ENCODE peak calls at places on chromosome 14, in ten cellular contexts. C is psoas muscle, O is foreskin keratinocyte, G is dorsolateral prefrontal cortex, D is upper lobe of right lung, L is pancreas, A is IMR-90, H is K562, M is kidney epithelial cell, W is brain microvascular endothelial cell. N is an unnamed sample. For H3K27me3, the result is how much of the 10 kb centered on the place peaks cover.

GRCh38 chr14:91533623-91534022 is 23.5 kb upstream of the PPP4R3A start:
- DNase-seq in W (no peak), C (no peak), L (no peak), G (no peak), A (no peak), M (no peak), D (no peak), O (no peak), H (no peak), N (no peak)

GRCh38 chr14:64478634-64479250 is 13.4 kb downstream of the AKAP5 start:
- DNase-seq in G (no peak), L (no peak), A (peak), D (no peak), O (no peak), M (no peak), H (no peak), W (peak), C (no peak), N (no peak)

GRCh38 chr14:100890451-100890850 is 13.1 kb downstream of the RTL1 start:
- DNase-seq in M (no peak), C (peak), L (no peak), W (no peak), A (no peak), H (no peak), O (no peak), D (peak), G (peak), N (peak)

GRCh38 chr14:90381011-90381790 is 15.6 kb upstream of the CALM1 start:
- DNase-seq in G (peak), W (no peak), O (no peak), L (peak), M (no peak), H (no peak), D (no peak), A (no peak), C (peak), N (no peak)

GRCh38 chr14:73723411-73723798 is 9.2 kb upstream of the PNMA1 start:
- DNase-seq in L (no peak), W (no peak), D (no peak), O (no peak), C (no peak), M (no peak), G (no peak), H (no peak), A (peak), N (no peak)

GRCh38 chr14:37721976-37722659 is 126.7 kb downstream of the TTC6 start:
- DNase-seq in D (no peak), H (no peak), O (peak), L (no peak), A (peak), M (peak), G (no peak), C (no peak), W (no peak), N (no peak)

GRCh38 chr14:73245401-73246325 is 8.4 kb downstream of the PAPLN start:
- DNase-seq in A (no peak), M (no peak), H (peak), C (peak), G (no peak), L (no peak), O (no peak), W (no peak), D (peak), N (peak)

GRCh38 chr14:35341454-35342159 is 49.4 kb downstream of the PSMA6 start:
- DNase-seq in W (no peak), M (peak), H (no peak), A (peak), D (peak), C (peak), L (peak), G (peak), O (no peak), N (peak)

GRCh38 chr14:67440513-67440912 is 28.5 kb upstream of the PLEK2 start:
- DNase-seq in M (no peak), A (no peak), C (no peak), W (no peak), H (no peak), G (no peak), L (peak), O (no peak), D (no peak), N (no peak)

GRCh38 chr14:106174206-106174605 is 647.8 kb downstream of the TMEM121 start:
- DNase-seq in W (no peak), A (no peak), C (no peak), O (no peak), G (no peak), H (no peak), L (no peak), D (no peak), M (no peak), N (no peak)

GRCh38 chr14:67391266-67391665 is 20.7 kb downstream of the PLEK2 start:
- DNase-seq in M (no peak), W (no peak), L (no peak), D (no peak), A (no peak), G (no peak), C (no peak), H (peak), O (no peak), N (no peak)

GRCh38 chr14:89214221-89214965 is 202.6 kb downstream of the FOXN3 start:
- DNase-seq in A (no peak), D (peak), G (peak), H (no peak), L (peak), O (peak), W (no peak), C (peak), M (no peak), N (peak)

GRCh38 chr14:51828017-51828797 is 32.2 kb upstream of the GNG2 start:
- DNase-seq in M (peak), H (no peak), D (no peak), A (peak), W (peak), G (peak), C (no peak), O (peak), L (no peak), N (no peak)

GRCh38 chr14:65817011-65817410 is 404.5 kb downstream of the FUT8 start:
- DNase-seq in L (no peak), O (peak), H (no peak), A (no peak), W (no peak), D (no peak), C (no peak), M (no peak), G (no peak), N (no peak)

GRCh38 chr14:88630565-88630964 is 67.7 kb downstream of the ZC3H14 start:
- DNase-seq in H (no peak), M (peak), D (no peak), G (no peak), W (peak), O (no peak), A (peak), C (no peak), L (no peak), N (no peak)

GRCh38 chr14:31166271-31166561 is 41.4 kb downstream of the HECTD1 start:
- DNase-seq in W (no peak), L (no peak), C (no peak), H (no peak), A (no peak), D (no peak), G (no peak), O (no peak), M (no peak), N (no peak)

GRCh38 chr14:105878125-105878524 is 351.7 kb downstream of the TMEM121 start:
- DNase-seq in W (no peak), O (no peak), L (no peak), D (peak), A (no peak), H (no peak), C (peak), M (no peak), G (no peak), N (peak)

GRCh38 chr14:33515899-33516298 is 435.0 kb downstream of the EGLN3 start:
- DNase-seq in O (no peak), D (no peak), H (no peak), W (no peak), C (no peak), G (no peak), A (no peak), M (no peak), L (no peak), N (no peak)

GRCh38 chr14:72736348-72736747 is 157.6 kb downstream of the DPF3 start:
- DNase-seq in H (peak), M (no peak), O (no peak), L (no peak), W (peak), A (peak), C (no peak), D (no peak), G (no peak), N (no peak)

GRCh38 chr14:54554401-54554800 is 12.5 kb upstream of the SAMD4A start:
- DNase-seq in C (no peak), D (no peak), O (no peak), W (no peak), A (no peak), H (no peak), L (no peak), G (no peak), M (no peak), N (no peak)

GRCh38 chr14:104939666-104940410 is 15.2 kb downstream of the PLD4 start:
- DNase-seq in A (no peak), W (no peak), O (no peak), D (peak), L (no peak), M (no peak), G (no peak), C (no peak), H (no peak), N (peak)

GRCh38 chr14:31457665-31458659 is 656 bp upstream of the DTD2 start:
- DNase-seq in G (no peak), C (no peak), L (no peak), W (peak), D (no peak), M (no peak), O (no peak), H (no peak), A (no peak), N (no peak)

GRCh38 chr14:76827696-76828301 is 1.6 kb downstream of the LRRC74A start:
- DNase-seq in M (no peak), A (no peak), O (no peak), D (no peak), C (peak), H (no peak), L (peak), G (no peak), W (no peak), N (peak)

GRCh38 chr14:29144598-29144997 is 378.0 kb downstream of the FOXG1 start:
- DNase-seq in M (no peak), H (no peak), A (peak), C (no peak), L (no peak), G (no peak), O (peak), W (peak), D (no peak), N (no peak)

GRCh38 chr14:89771251-89771650 is 183.3 kb downstream of the EFCAB11 start:
- DNase-seq in M (no peak), A (peak), O (no peak), W (peak), G (no peak), H (no peak), D (no peak), C (no peak), L (no peak), N (no peak)

GRCh38 chr14:105408592-105408991 is 10.3 kb downstream of the TEX22 start:
- DNase-seq in A (no peak), D (no peak), C (no peak), H (no peak), O (no peak), L (no peak), G (no peak), M (no peak), W (no peak), N (no peak)

GRCh38 chr14:93199031-93199430 is 7.8 kb downstream of the GON7 start:
- DNase-seq in L (no peak), M (no peak), H (no peak), D (no peak), A (no peak), O (no peak), G (no peak), W (no peak), C (no peak), N (no peak)

GRCh38 chr14:75495399-75495798 is 26.9 kb upstream of the BATF start:
- DNase-seq in D (no peak), H (no peak), M (no peak), C (no peak), A (no peak), W (no peak), G (no peak), O (no peak), L (no peak), N (no peak)

GRCh38 chr14:100955201-100955600 is 51.7 kb upstream of the RTL1 start:
- DNase-seq in O (no peak), L (no peak), A (peak), W (peak), H (no peak), D (no peak), G (no peak), C (no peak), M (no peak), N (no peak)

GRCh38 chr14:69986336-69986735 is 107.1 kb downstream of the SMOC1 start:
- DNase-seq in C (no peak), H (no peak), D (no peak), O (no peak), G (no peak), A (no peak), M (no peak), W (no peak), L (no peak), N (no peak)
- H3K27me3 ChIP-seq in C (under half), H (under half), D (under half), O (under half), G (under half), A (under half), M (under half), W (under half), L (under half), N (under half)

GRCh38 chr14:78598046-78598652 is 428.0 kb downstream of the NRXN3 start:
- DNase-seq in D (no peak), O (no peak), H (peak), W (peak), A (peak), G (peak), C (peak), M (no peak), L (peak), N (peak)

GRCh38 chr14:78593949-78594348 is 423.8 kb downstream of the NRXN3 start:
- DNase-seq in O (no peak), G (peak), W (no peak), M (no peak), A (no peak), C (no peak), L (no peak), D (no peak), H (no peak), N (no peak)

GRCh38 chr14:78595797-78596196 is 425.6 kb downstream of the NRXN3 start:
- DNase-seq in C (no peak), O (no peak), M (no peak), A (no peak), W (no peak), G (no peak), H (no peak), D (no peak), L (no peak), N (no peak)
- TF ChIP-seq CTCF in C (peak), O (peak), M (peak), A (peak), W (peak), G (peak), H (no peak), D (no peak), L (no peak), N (peak)

GRCh38 chr14:24332094-24332983 is 2.5 kb downstream of the ADCY4 start:
- DNase-seq in M (no peak), O (no peak), C (peak), W (peak), G (peak), L (peak), D (peak), H (peak), A (peak), N (peak)

GRCh38 chr14:24329073-24329663 is 5.7 kb downstream of the ADCY4 start:
- DNase-seq in G (no peak), C (no peak), L (no peak), O (no peak), M (no peak), D (no peak), A (no peak), W (no peak), H (no peak), N (no peak)

GRCh38 chr14:24331731-24332093 is 3.2 kb downstream of the ADCY4 start:
- DNase-seq in D (no peak), W (no peak), L (no peak), C (no peak), G (no peak), M (no peak), H (no peak), A (no peak), O (no peak), N (no peak)

GRCh38 chr14:24329736-24330135 is 5.1 kb downstream of the ADCY4 start:
- DNase-seq in D (peak), W (no peak), G (no peak), H (no peak), A (no peak), L (no peak), O (no peak), C (peak), M (no peak), N (peak)

GRCh38 chr14:24330973-24331674 is 3.7 kb downstream of the ADCY4 start:
- DNase-seq in W (no peak), D (no peak), O (no peak), G (no peak), L (no peak), H (no peak), C (no peak), M (no peak), A (no peak), N (no peak)
- H3K27me3 ChIP-seq in W (under half), D (under half), O (under half), G (under half), L (under half), H (under half), C (under half), M (under half), A (under half), N (under half)

DNA sequence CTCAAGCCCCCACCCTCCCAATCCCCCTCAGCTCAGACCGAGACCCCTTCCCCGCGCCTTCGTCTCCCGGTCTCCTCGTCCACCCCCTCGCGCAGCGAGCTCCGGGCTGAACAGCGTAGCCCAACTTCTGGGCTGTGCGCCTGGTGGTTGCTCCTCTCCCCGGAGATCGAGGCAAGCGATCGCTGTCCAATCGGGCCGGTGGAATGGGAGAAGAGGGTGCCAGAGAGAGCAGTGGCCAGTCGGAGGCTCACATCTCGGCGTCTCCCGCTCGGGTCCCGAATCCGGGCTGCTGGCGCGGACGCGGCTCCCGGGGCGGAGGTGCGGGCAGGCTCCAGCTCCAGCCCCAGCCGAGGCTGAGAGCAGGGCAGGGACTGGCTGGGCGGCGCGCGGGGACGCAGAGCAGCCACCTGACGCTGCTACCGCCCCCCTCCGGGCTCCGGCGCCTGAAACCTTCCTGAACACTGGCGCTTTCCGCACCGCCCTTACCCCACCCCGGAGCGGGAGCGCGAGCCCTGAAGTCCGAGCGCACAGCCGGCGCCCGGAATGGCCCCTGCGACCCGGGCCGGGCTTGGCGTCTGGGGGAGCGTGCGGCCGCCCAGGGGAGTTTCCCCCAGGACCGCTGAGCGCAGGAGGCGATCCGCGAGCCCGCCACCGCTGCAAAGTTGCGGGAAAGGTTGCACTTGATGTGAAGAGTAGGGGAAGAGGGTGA is 508 bp upstream of the KCNH5 start:
- DNase-seq in C (peak), G (peak), H (no peak), L (peak), A (peak), W (peak), O (no peak), D (peak), M (no peak), N (peak)
- TF ChIP-seq CTCF in C (no peak), G (no peak), H (no peak), L (no peak), A (no peak), W (peak), O (peak), D (no peak), M (no peak), N (no peak)

GRCh38 chr14:95313707-95314106 is 6.0 kb downstream of the CLMN start:
- DNase-seq in A (peak), M (no peak), O (no peak), C (peak), L (peak), W (peak), G (peak), H (no peak), D (peak), N (peak)

GRCh38 chr14:95316826-95317225 is 2.9 kb downstream of the CLMN start:
- DNase-seq in O (no peak), A (no peak), C (no peak), W (no peak), D (no peak), G (no peak), L (no peak), M (no peak), H (no peak), N (no peak)

GRCh38 chr14:95314609-95315008 is 5.1 kb downstream of the CLMN start:
- DNase-seq in D (no peak), G (no peak), C (no peak), W (no peak), H (no peak), M (no peak), L (no peak), A (no peak), O (no peak), N (no peak)

GRCh38 chr14:95315579-95315978 is 4.1 kb downstream of the CLMN start:
- DNase-seq in A (no peak), D (no peak), W (no peak), O (no peak), G (no peak), H (no peak), M (no peak), C (no peak), L (no peak), N (no peak)

DNA sequence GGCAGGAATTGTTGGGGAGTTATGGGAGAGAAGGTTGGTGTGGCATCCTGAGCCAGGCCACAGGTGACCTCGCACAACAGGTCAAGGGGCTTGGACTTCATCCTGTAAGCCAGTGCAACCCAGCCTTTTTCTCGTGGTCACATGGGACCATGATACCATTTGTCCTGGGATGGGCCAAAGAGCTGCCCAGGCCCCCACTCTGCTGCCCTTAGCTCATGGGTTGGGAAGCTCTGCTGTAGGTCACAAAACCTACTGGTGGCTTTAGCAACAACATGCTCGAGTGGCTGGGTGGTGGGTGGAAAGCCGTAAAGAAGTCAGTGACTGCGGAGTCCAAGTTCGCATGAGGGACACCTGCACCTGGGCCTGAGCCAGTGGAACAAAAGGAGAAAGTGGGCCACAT is 4.6 kb downstream of the CLMN start:
- DNase-seq in L (no peak), M (no peak), A (no peak), C (no peak), O (no peak), H (no peak), G (no peak), D (no peak), W (no peak), N (no peak)
- H3K27me3 ChIP-seq in L (under half), M (under half), A (under half), C (under half), O (under half), H (under half), G (under half), D (under half), W (under half), N (under half)

GRCh38 chr14:103123634-103124500 is 606 bp downstream of the TNFAIP2 start:
- DNase-seq in L (no peak), M (no peak), H (no peak), O (no peak), C (peak), D (no peak), W (no peak), A (no peak), G (no peak), N (peak)
- TF ChIP-seq CTCF in L (no peak), M (peak), H (peak), O (peak), C (peak), D (peak), W (peak), A (peak), G (peak), N (peak)

GRCh38 chr14:36649872-36650650 is 11.6 kb upstream of the PAX9 start:
- DNase-seq in C (no peak), O (no peak), M (no peak), W (no peak), D (no peak), L (no peak), A (no peak), G (no peak), H (no peak), N (no peak)
- H3K27me3 ChIP-seq in C (half or more), O (half or more), M (half or more), W (half or more), D (half or more), L (half or more), A (half or more), G (half or more), H (under half), N (half or more)

GRCh38 chr14:53295985-53296582 is 143.0 kb upstream of the DDHD1 start:
- DNase-seq in M (no peak), L (no peak), C (no peak), D (no peak), O (no peak), A (peak), G (no peak), H (peak), W (peak), N (no peak)
- TF ChIP-seq CTCF in M (peak), L (peak), C (peak), D (peak), O (peak), A (peak), G (peak), H (peak), W (peak), N (peak)

DNA sequence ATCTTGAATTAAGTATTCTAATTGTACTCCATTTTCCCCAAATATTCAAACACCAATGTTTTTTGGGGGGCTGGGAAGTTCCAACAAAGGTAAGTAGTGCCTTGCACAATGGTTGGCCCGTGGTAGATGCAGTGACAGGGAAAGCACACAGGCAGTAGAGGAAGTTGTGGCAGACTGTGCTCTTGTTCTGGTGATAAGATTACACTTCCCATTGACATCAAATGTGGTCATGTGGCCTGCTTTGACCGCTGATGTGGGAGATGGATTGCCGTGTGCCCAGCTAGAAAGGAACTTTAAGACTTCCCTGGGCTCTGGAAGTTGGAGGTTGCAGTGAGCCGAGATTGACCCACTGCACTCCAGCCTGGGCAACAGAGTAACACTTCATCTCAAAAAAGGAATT is 223.8 kb downstream of the VRK1 start:
- DNase-seq in M (no peak), A (no peak), G (no peak), O (no peak), H (no peak), L (no peak), C (no peak), D (no peak), W (no peak), N (no peak)
- H3K27me3 ChIP-seq in M (under half), A (under half), G (under half), O (under half), H (under half), L (under half), C (under half), D (under half), W (under half), N (under half)